ENCODE peak calls at places on chromosomes 2 and 18, in nine cellular contexts. V, G, L, C, H, A, M, Q and E are unnamed samples.
A peak's percentile ranks its signal among the peaks of the same experiment; 100 is the strongest.

GRCh38 chr2:165293439-165294420 is 54.5 kb downstream of the SCN2A start:
- DNase-seq in L (peak; percentile 70), M (peak; percentile 60), A (peak; percentile 58), Q (no peak), V (peak; percentile 89), C (peak; percentile 91), H (peak; percentile 47), G (peak; percentile 94), E (peak; percentile 58)

GRCh38 chr2:134443814-134444480 is 190.1 kb downstream of the MGAT5 start:
- DNase-seq in L (no peak), G (no peak), H (no peak), M (no peak), Q (no peak), A (no peak), V (no peak), C (no peak), E (no peak)

GRCh38 chr2:3523551-3524041 is 4.3 kb upstream of the ADI1 start:
- DNase-seq in C (no peak), V (no peak), G (no peak), Q (no peak), A (peak; percentile 77), H (no peak), M (no peak), L (no peak), E (no peak)

GRCh38 chr2:224442092-224442999 is 40.4 kb upstream of the FAM124B start:
- DNase-seq in G (no peak), V (no peak), C (no peak), A (peak; percentile 27), M (no peak), Q (peak; percentile 61), L (peak; percentile 58), H (no peak), E (no peak)

GRCh38 chr2:96806468-96807126 is 9.5 kb upstream of the CNNM3 start:
- DNase-seq in H (peak; percentile 54), V (no peak), L (no peak), M (no peak), Q (peak; percentile 65), G (no peak), C (no peak), A (no peak), E (no peak)

GRCh38 chr2:71646028-71646427 is 192.7 kb downstream of the DYSF start:
- DNase-seq in Q (no peak), A (peak; percentile 53), C (no peak), M (no peak), L (no peak), V (no peak), H (no peak), G (no peak), E (no peak)

GRCh38 chr2:85741811-85742507 is 11.8 kb upstream of the ATOH8 start:
- DNase-seq in H (no peak), M (peak; percentile 84), C (no peak), Q (no peak), A (peak; percentile 93), G (no peak), L (peak; percentile 87), V (peak; percentile 42), E (no peak)

GRCh38 chr2:35973737-35974132 is 381.8 kb upstream of the CRIM1 start:
- DNase-seq in A (no peak), H (no peak), L (no peak), G (no peak), M (no peak), C (no peak), V (peak; percentile 23), Q (no peak), E (no peak)

GRCh38 chr2:146541896-146542295 is 1302.9 kb upstream of the ACVR2A start:
- DNase-seq in H (no peak), G (no peak), C (no peak), A (no peak), Q (no peak), M (no peak), V (no peak), L (no peak), E (no peak)

GRCh38 chr2:9003366-9003615 is 193 bp downstream of the MBOAT2 start:
- DNase-seq in L (peak; percentile 40), C (no peak), H (no peak), M (no peak), A (no peak), Q (no peak), V (no peak), G (no peak), E (no peak)

GRCh38 chr2:72917138-72917874 is at the start of gene EMX1:
- DNase-seq in M (no peak), C (peak; percentile 89), A (peak; percentile 9), Q (peak; percentile 80), L (peak; percentile 70), G (peak; percentile 65), H (no peak), V (peak; percentile 93), E (peak; percentile 96)

GRCh38 chr18:13216092-13216582 is 2.4 kb upstream of the LDLRAD4 start:
- DNase-seq in M (peak; percentile 78), V (peak; percentile 28), H (peak; percentile 10), Q (peak; percentile 73), A (peak; percentile 38), G (peak; percentile 78), L (peak; percentile 84), C (peak; percentile 82), E (peak; percentile 89)

GRCh38 chr2:23475036-23475435 is 90.1 kb downstream of the KLHL29 start:
- DNase-seq in H (no peak), Q (no peak), C (no peak), L (no peak), A (no peak), M (no peak), V (no peak), G (no peak), E (no peak)

GRCh38 chr2:17873021-17873420 is 5.4 kb upstream of the KCNS3 start:
- DNase-seq in V (no peak), A (no peak), H (no peak), Q (no peak), L (no peak), M (no peak), G (no peak), C (no peak), E (no peak)

GRCh38 chr2:240440704-240441320 is 5.3 kb downstream of the GPC1 start:
- DNase-seq in C (no peak), A (no peak), Q (no peak), L (no peak), H (no peak), G (no peak), M (no peak), V (no peak), E (no peak)

GRCh38 chr18:37734406-37734805 is 168.8 kb upstream of the CELF4 start:
- DNase-seq in Q (no peak), L (no peak), A (no peak), C (no peak), G (no peak), V (no peak), M (no peak), H (no peak), E (no peak)

GRCh38 chr2:158755738-158756137 is 39.4 kb upstream of the DAPL1 start:
- DNase-seq in M (no peak), V (no peak), A (no peak), C (no peak), G (peak; percentile 17), Q (no peak), L (no peak), H (no peak), E (no peak)

GRCh38 chr2:74036450-74037175 is 51.9 kb downstream of the TET3 start:
- DNase-seq in V (no peak), A (no peak), C (no peak), Q (no peak), G (no peak), L (no peak), M (no peak), H (no peak), E (no peak)

GRCh38 chr18:43129946-43130523 is 14.6 kb upstream of the RIT2 start:
- DNase-seq in C (no peak), L (peak; percentile 63), H (no peak), Q (no peak), M (no peak), A (no peak), G (no peak), V (peak; percentile 56), E (no peak)